ENCODE peak calls at places on chromosome 14, in six cellular contexts. J is M059J; Y is amniotic stem cell; U is stimulated activated CD4-positive, alpha-beta T cell treated with anti-CD3 and anti-CD28 coated beads, Interleukin-4, amount 100 ng/mL, for 48 hours; Q is activated CD4-positive, alpha-beta T cell treated with anti-CD3 and anti-CD28 coated beads for 24 hours; L is stimulated activated naive CD8-positive, alpha-beta T cell treated with anti-CD3 and anti-CD28 coated beads, Interleukin-15, amount 100 ng/mL, for 72 hours. M is an unnamed sample.

GRCh38 chr14:100547633-100548294 is 39.5 kb downstream of the BEGAIN start:
- DNase-seq in L (no peak), Y (no peak), U (no peak), J (peak; percentile 96), Q (no peak), M (peak; percentile 29)

GRCh38 chr14:39107624-39108023 is 4.6 kb upstream of the SEC23A start:
- DNase-seq in U (no peak), L (no peak), Y (no peak), Q (no peak), J (peak; percentile 50), M (no peak)

GRCh38 chr14:21631084-21631483 is 3.7 kb downstream of the OR10G2 start:
- DNase-seq in Y (no peak), Q (no peak), U (no peak), L (no peak), J (no peak), M (no peak)

GRCh38 chr14:22887990-22888378 is 5.0 kb downstream of the REM2 start:
- DNase-seq in L (peak; percentile 42), Q (peak; percentile 46), U (peak; percentile 28), Y (no peak), J (no peak), M (no peak)

GRCh38 chr14:27025648-27026047 is 427.8 kb upstream of the NOVA1 start:
- DNase-seq in J (no peak), U (no peak), L (no peak), Q (no peak), Y (no peak), M (no peak)

GRCh38 chr14:78195431-78195830 is 25.3 kb downstream of the NRXN3 start:
- DNase-seq in Q (no peak), U (no peak), Y (no peak), L (no peak), J (no peak), M (no peak)

GRCh38 chr14:53325176-53325806 is 172.2 kb upstream of the DDHD1 start:
- DNase-seq in Q (no peak), Y (no peak), J (no peak), L (no peak), U (no peak), M (no peak)

GRCh38 chr14:20755037-20755436 is 9.3 kb downstream of the EDDM3A start:
- DNase-seq in Y (no peak), J (no peak), Q (no peak), L (no peak), U (no peak), M (no peak)

GRCh38 chr14:100770046-100770445 is 43.4 kb downstream of the DLK1 start:
- DNase-seq in U (no peak), J (no peak), L (no peak), Y (no peak), Q (no peak), M (no peak)

GRCh38 chr14:55848964-55849363 is 269.0 kb downstream of the KTN1 start:
- DNase-seq in Q (no peak), J (no peak), U (no peak), L (no peak), Y (no peak), M (no peak)

GRCh38 chr14:58278177-58278576 is 20.2 kb upstream of the ARID4A start:
- DNase-seq in Y (no peak), U (no peak), J (no peak), Q (no peak), L (no peak), M (no peak)

GRCh38 chr14:104423224-104423681 is 156.3 kb upstream of the C14orf180 start:
- DNase-seq in J (no peak), L (no peak), Q (no peak), Y (no peak), U (no peak), M (no peak)

GRCh38 chr14:55417955-55418354 is 6.3 kb upstream of the ATG14 start:
- DNase-seq in J (no peak), L (no peak), Y (no peak), Q (no peak), U (no peak), M (no peak)

GRCh38 chr14:23172096-23172495 is 11.4 kb downstream of the SLC7A8 start:
- DNase-seq in U (no peak), Y (no peak), Q (no peak), J (no peak), L (no peak), M (no peak)

GRCh38 chr14:103997391-103997790 is 55.1 kb upstream of the RD3L start:
- DNase-seq in Y (no peak), Q (no peak), J (no peak), U (no peak), L (no peak), M (no peak)

GRCh38 chr14:22483863-22484593 is 105.0 kb downstream of the DAD1 start:
- DNase-seq in J (no peak), U (no peak), Y (no peak), L (no peak), Q (no peak), M (no peak)

GRCh38 chr14:53519137-53519536 is 366.0 kb upstream of the DDHD1 start:
- DNase-seq in L (no peak), J (peak; percentile 57), Y (peak; percentile 17), Q (no peak), U (no peak), M (no peak)

GRCh38 chr14:55416866-55417265 is 5.2 kb upstream of the ATG14 start:
- DNase-seq in J (peak; percentile 33), Q (no peak), Y (no peak), U (no peak), L (no peak), M (no peak)

GRCh38 chr14:95467657-95468056 is 48.8 kb downstream of the SYNE3 start:
- DNase-seq in U (no peak), J (no peak), Q (no peak), L (no peak), Y (no peak), M (no peak)

GRCh38 chr14:73740921-73741326 is 26.7 kb upstream of the PNMA1 start:
- DNase-seq in Q (no peak), L (no peak), U (no peak), J (no peak), Y (no peak), M (no peak)

GRCh38 chr14:64801800-64802199 is 77.9 kb downstream of the SPTB start:
- DNase-seq in Y (no peak), L (no peak), J (peak; percentile 45), U (no peak), Q (no peak), M (no peak)

GRCh38 chr14:35285168-35285990 is 6.8 kb upstream of the PSMA6 start:
- DNase-seq in Y (no peak), Q (no peak), L (peak; percentile 27), J (peak; percentile 51), U (no peak), M (no peak)

GRCh38 chr14:103243764-103244737 is 90.0 kb upstream of the EIF5 start:
- DNase-seq in Q (no peak), U (no peak), L (no peak), Y (no peak), J (no peak), M (no peak)

GRCh38 chr14:95332641-95333040 is 12.9 kb upstream of the CLMN start:
- DNase-seq in J (no peak), Q (no peak), U (no peak), Y (no peak), L (no peak), M (no peak)

M was measured in pulmonary artery endothelial cell.